ENCODE peak calls at places on chromosomes 3 and 15, in six cellular contexts. F is ovary, V is right lobe of liver, R is IMR-90, U is endothelial cell of umbilical vein, N is ascending aorta. P is an unnamed sample.

GRCh38 chr3:58696093-58696492 is 29.5 kb upstream of the FAM3D start:
- DNase-seq in R (no peak), N (no peak), U (no peak), F (no peak), V (no peak), P (no peak)

GRCh38 chr3:102235679-102236078 is 199.1 kb upstream of the ZPLD1 start:
- DNase-seq in R (peak; percentile 27), V (no peak), U (no peak), F (no peak), N (no peak), P (peak; percentile 29)

GRCh38 chr3:111473550-111473949 is 68.4 kb upstream of the CD96 start:
- DNase-seq in V (no peak), R (no peak), N (no peak), U (no peak), F (no peak), P (no peak)

GRCh38 chr3:194235160-194235559 is 99.2 kb downstream of the HES1 start:
- DNase-seq in U (no peak), R (no peak), N (no peak), V (no peak), F (no peak), P (no peak)

GRCh38 chr3:196965112-196965803 is 3.4 kb downstream of the PIGZ start:
- DNase-seq in V (no peak), U (no peak), F (no peak), R (no peak), N (no peak), P (no peak)

GRCh38 chr3:177278016-177278415 is 80.7 kb upstream of the TBL1XR1 start:
- DNase-seq in N (no peak), U (no peak), V (no peak), F (no peak), R (no peak), P (no peak)

GRCh38 chr3:187750041-187750512 is 4.8 kb upstream of the BCL6 start:
- DNase-seq in F (peak; percentile 56), V (no peak), R (peak; percentile 42), U (peak; percentile 50), N (no peak), P (peak; percentile 79)

GRCh38 chr3:64399205-64399800 is 174.0 kb upstream of the PRICKLE2 start:
- DNase-seq in F (peak; percentile 25), V (no peak), R (peak; percentile 70), U (peak; percentile 77), N (no peak), P (peak; percentile 55)

GRCh38 chr15:35115155-35115725 is 30.1 kb upstream of the NANOGP8 start:
- DNase-seq in V (peak; percentile 37), U (no peak), F (no peak), R (peak; percentile 16), N (no peak), P (no peak)

GRCh38 chr3:103057477-103057876 is 622.7 kb downstream of the ZPLD1 start:
- DNase-seq in N (no peak), U (no peak), V (no peak), R (no peak), F (no peak), P (no peak)

GRCh38 chr3:125002834-125003368 is 52.9 kb downstream of the HEG1 start:
- DNase-seq in U (no peak), R (no peak), F (no peak), N (no peak), V (no peak), P (no peak)

GRCh38 chr3:56019490-56019889 is 448.8 kb downstream of the ERC2 start:
- DNase-seq in U (no peak), N (no peak), R (no peak), F (no peak), V (no peak), P (no peak)

GRCh38 chr15:41631880-41632279 is 28.3 kb upstream of the MGA start:
- DNase-seq in R (no peak), V (no peak), U (no peak), F (no peak), N (no peak), P (no peak)

GRCh38 chr15:29105151-29105785 is 164.4 kb downstream of the NSMCE3 start:
- DNase-seq in U (no peak), N (no peak), F (no peak), V (no peak), R (no peak), P (no peak)

GRCh38 chr3:137035631-137036030 is 77.8 kb downstream of the IL20RB start:
- DNase-seq in R (peak; percentile 19), F (no peak), U (peak; percentile 12), N (no peak), V (no peak), P (peak; percentile 15)

GRCh38 chr3:5442106-5442785 is 254.7 kb downstream of the EDEM1 start:
- DNase-seq in R (no peak), V (no peak), U (no peak), F (no peak), N (no peak), P (no peak)

GRCh38 chr3:157354722-157355121 is 81.9 kb upstream of the PTX3 start:
- DNase-seq in U (peak; percentile 64), N (no peak), F (no peak), R (peak; percentile 18), V (no peak), P (no peak)

GRCh38 chr3:179898024-179898423 is 138.7 kb downstream of the PEX5L start:
- DNase-seq in R (peak; percentile 55), N (no peak), V (no peak), U (peak; percentile 62), F (no peak), P (peak; percentile 62)

GRCh38 chr15:61327019-61327631 is 98.0 kb upstream of the RORA start:
- DNase-seq in F (no peak), U (no peak), R (no peak), V (no peak), N (no peak), P (no peak)

DNA sequence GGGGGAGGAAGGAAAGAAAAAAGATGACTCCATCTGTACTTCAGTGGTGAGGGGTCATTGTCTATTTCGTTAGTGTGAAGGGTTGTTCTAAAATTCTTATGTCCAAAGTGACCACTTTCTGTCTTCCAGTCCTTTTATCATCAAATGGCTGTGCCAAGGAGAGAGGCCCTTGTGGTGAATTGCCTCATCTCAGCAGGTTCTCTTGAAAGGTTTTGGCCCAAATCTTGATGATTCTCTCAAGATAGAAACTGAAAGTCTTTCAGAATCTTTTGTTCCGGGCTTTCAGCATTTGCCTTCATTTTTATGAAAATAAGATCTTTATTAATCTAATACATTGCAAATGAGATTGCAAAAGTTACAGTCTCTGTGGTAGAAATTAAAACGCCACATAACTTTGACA is 575.8 kb downstream of the RSL24D1 start:
- DNase-seq in U (no peak), V (no peak), F (no peak), N (no peak), R (no peak), P (no peak)
- H3K4me3 ChIP-seq in U (no peak overlapping the region), V (no peak overlapping the region), F (no peak overlapping the region), N (no peak overlapping the region), R (no peak overlapping the region), P (no peak overlapping the region)

DNA sequence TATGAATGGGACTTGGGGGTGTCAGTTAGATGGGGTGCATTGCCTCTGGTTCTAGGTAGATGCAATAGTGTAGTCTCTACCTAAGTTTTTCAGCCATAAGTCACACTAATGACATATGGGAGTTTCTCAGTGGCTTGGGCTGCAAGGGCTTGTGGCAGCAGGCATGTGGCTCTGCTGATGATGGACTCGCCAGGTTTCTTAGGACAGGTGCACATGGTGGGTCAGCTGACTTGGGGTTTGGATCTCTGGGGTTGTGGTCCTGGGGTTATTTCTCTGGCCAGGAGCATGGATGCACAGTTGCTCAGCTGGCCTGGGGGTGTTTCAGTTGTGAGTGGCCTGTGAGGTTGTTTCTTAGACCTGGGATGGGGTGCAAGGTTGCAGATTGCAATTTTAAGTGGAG is 120.0 kb upstream of the DCBLD2 start:
- DNase-seq in U (no peak), N (no peak), F (no peak), R (no peak), V (no peak), P (no peak)
- H3K27ac ChIP-seq in U (no peak overlapping the region), N (no peak overlapping the region), F (no peak overlapping the region), R (no peak overlapping the region), V (no peak overlapping the region), P (no peak overlapping the region)

DNA sequence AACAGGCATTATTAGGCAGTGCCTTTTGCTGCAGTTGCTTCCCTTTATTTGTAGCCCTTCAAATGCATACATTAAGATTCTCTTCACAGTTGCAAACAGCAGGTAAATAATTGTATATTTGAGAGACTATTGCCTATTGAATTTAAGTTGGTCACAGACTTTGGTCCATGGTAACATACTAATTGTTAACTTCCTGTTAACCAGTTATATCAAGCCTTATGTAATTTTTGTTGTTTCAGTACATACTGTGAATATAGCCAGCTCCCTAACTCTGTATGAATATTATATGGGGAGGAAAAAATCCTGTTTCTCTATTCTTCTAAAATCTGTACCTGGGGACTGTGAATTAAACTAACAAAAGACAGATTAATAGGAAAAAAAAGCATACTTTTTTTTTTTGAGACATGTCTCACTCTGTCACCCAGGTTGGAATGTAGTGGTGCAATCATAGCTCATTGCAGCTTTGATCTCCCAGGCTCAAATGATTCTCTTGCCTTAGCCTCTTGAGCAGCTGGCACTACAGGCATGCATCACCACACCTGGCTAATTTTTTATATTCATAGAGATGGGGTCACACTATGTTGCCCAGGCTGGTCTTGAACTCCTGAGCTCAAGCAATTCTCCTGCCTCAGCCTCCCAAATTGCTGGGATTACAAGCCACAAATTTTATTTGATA is 53.2 kb downstream of the CHL1 start:
- DNase-seq in R (no peak), N (no peak), F (no peak), V (no peak), U (no peak), P (no peak)
- H3K36me3 ChIP-seq in R (no peaks in the 10 kb centered on the region), N (no peaks in the 10 kb centered on the region), F (no peaks in the 10 kb centered on the region), V (no peaks in the 10 kb centered on the region), U (no peaks in the 10 kb centered on the region), P (no peaks in the 10 kb centered on the region)

DNA sequence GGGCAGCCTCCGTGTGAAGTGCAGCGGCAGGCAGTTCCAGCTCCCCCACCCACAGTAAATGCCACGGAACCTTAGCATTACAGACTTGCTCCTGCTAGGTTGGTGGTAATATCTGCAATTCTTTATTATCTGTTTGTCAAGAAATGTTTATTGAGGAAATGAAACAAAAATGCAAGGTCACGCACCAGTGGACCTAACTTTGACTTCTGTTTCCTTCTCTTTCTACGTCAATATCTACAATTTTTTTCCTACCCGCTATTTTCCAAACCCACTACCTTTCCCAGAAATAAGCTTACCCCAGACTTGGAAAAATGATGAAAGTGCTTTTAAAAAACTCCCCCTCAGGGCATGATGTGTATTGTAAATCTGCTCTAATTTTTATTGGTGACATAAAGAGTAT is 18.9 kb downstream of the ILDR1 start:
- DNase-seq in U (no peak), F (no peak), N (no peak), V (no peak), R (no peak), P (no peak)
- H3K4me3 ChIP-seq in U (no peak overlapping the region), F (no peak overlapping the region), N (no peak overlapping the region), V (no peak overlapping the region), R (no peak overlapping the region), P (no peak overlapping the region)